ENCODE peak calls at places on chromosomes 6 and 20, in five cellular contexts. One of them, this sample, is unnamed.

GRCh38 chr6:22271044-22271443 is 25.8 kb downstream of the PRL start:
- DNase-seq in cardiac muscle cell: peak
- DNase-seq in HFFc6: no peak
- DNase-seq in cardiac fibroblast: no peak
- DNase-seq in fibroblast of the aortic adventitia: no peak
- DNase-seq in this sample: no peak

GRCh38 chr6:47165918-47166317 is 123.8 kb upstream of the ADGRF1 start:
- DNase-seq in fibroblast of the aortic adventitia: no peak
- DNase-seq in cardiac fibroblast: no peak
- DNase-seq in HFFc6: no peak
- DNase-seq in cardiac muscle cell: no peak
- DNase-seq in this sample: no peak

GRCh38 chr6:159100011-159100788 is 55.4 kb upstream of the TAGAP start:
- DNase-seq in fibroblast of the aortic adventitia: peak
- DNase-seq in HFFc6: no peak
- DNase-seq in cardiac muscle cell: no peak
- DNase-seq in cardiac fibroblast: no peak
- DNase-seq in this sample: no peak

GRCh38 chr6:165321555-165322145 is 12.2 kb upstream of the C6orf118 start:
- DNase-seq in HFFc6: no peak
- DNase-seq in cardiac fibroblast: no peak
- DNase-seq in cardiac muscle cell: no peak
- DNase-seq in fibroblast of the aortic adventitia: no peak
- DNase-seq in this sample: no peak

GRCh38 chr6:75422024-75422639 is 71.5 kb downstream of the FILIP1 start:
- DNase-seq in fibroblast of the aortic adventitia: peak
- DNase-seq in cardiac muscle cell: peak
- DNase-seq in cardiac fibroblast: peak
- DNase-seq in HFFc6: no peak
- DNase-seq in this sample: no peak

GRCh38 chr6:41588083-41588482 is 41.9 kb downstream of the FOXP4 start:
- DNase-seq in fibroblast of the aortic adventitia: no peak
- DNase-seq in cardiac muscle cell: no peak
- DNase-seq in HFFc6: no peak
- DNase-seq in cardiac fibroblast: no peak
- DNase-seq in this sample: no peak

GRCh38 chr20:26163890-26164289 is 467.2 kb upstream of the ZNF337 start:
- DNase-seq in fibroblast of the aortic adventitia: peak
- DNase-seq in cardiac muscle cell: peak
- DNase-seq in cardiac fibroblast: peak
- DNase-seq in HFFc6: peak
- DNase-seq in this sample: no peak

GRCh38 chr20:50585214-50585613 is 75.0 kb downstream of the PTPN1 start:
- DNase-seq in fibroblast of the aortic adventitia: no peak
- DNase-seq in cardiac fibroblast: no peak
- DNase-seq in HFFc6: no peak
- DNase-seq in cardiac muscle cell: no peak
- DNase-seq in this sample: no peak

GRCh38 chr6:13024616-13025015 is 303.7 kb downstream of the TBC1D7 start:
- DNase-seq in fibroblast of the aortic adventitia: no peak
- DNase-seq in cardiac muscle cell: no peak
- DNase-seq in cardiac fibroblast: no peak
- DNase-seq in HFFc6: no peak
- DNase-seq in this sample: no peak

GRCh38 chr6:3403244-3404154 is 53.4 kb downstream of the SLC22A23 start:
- DNase-seq in HFFc6: no peak
- DNase-seq in cardiac fibroblast: no peak
- DNase-seq in cardiac muscle cell: no peak
- DNase-seq in fibroblast of the aortic adventitia: no peak
- DNase-seq in this sample: peak

GRCh38 chr20:9514461-9515210 is at the start of gene LAMP5:
- DNase-seq in cardiac muscle cell: peak
- DNase-seq in cardiac fibroblast: peak
- DNase-seq in HFFc6: peak
- DNase-seq in fibroblast of the aortic adventitia: no peak
- DNase-seq in this sample: peak

GRCh38 chr6:41027799-41028617 is 11.0 kb downstream of the UNC5CL start:
- DNase-seq in fibroblast of the aortic adventitia: peak
- DNase-seq in HFFc6: peak
- DNase-seq in cardiac fibroblast: peak
- DNase-seq in cardiac muscle cell: peak
- DNase-seq in this sample: peak

GRCh38 chr20:1832634-1833033 is 62.6 kb upstream of the SIRPA start:
- DNase-seq in HFFc6: no peak
- DNase-seq in fibroblast of the aortic adventitia: no peak
- DNase-seq in cardiac fibroblast: no peak
- DNase-seq in cardiac muscle cell: no peak
- DNase-seq in this sample: no peak

GRCh38 chr6:39812853-39813533 is 20.8 kb downstream of the DAAM2 start:
- DNase-seq in HFFc6: peak
- DNase-seq in cardiac muscle cell: peak
- DNase-seq in fibroblast of the aortic adventitia: peak
- DNase-seq in cardiac fibroblast: peak
- DNase-seq in this sample: no peak

GRCh38 chr20:15342987-15343639 is 1005.7 kb upstream of the FLRT3 start:
- DNase-seq in cardiac fibroblast: no peak
- DNase-seq in fibroblast of the aortic adventitia: no peak
- DNase-seq in cardiac muscle cell: no peak
- DNase-seq in HFFc6: no peak
- DNase-seq in this sample: no peak

GRCh38 chr20:19758888-19759331 is 852 bp downstream of the RIN2 start:
- DNase-seq in cardiac fibroblast: peak
- DNase-seq in fibroblast of the aortic adventitia: peak
- DNase-seq in cardiac muscle cell: peak
- DNase-seq in HFFc6: no peak
- DNase-seq in this sample: peak

GRCh38 chr6:37491161-37491829 is 8.4 kb downstream of the CCDC167 start:
- DNase-seq in cardiac fibroblast: no peak
- DNase-seq in cardiac muscle cell: no peak
- DNase-seq in HFFc6: no peak
- DNase-seq in fibroblast of the aortic adventitia: no peak
- DNase-seq in this sample: no peak

GRCh38 chr6:37487891-37488290 is 11.8 kb downstream of the CCDC167 start:
- DNase-seq in cardiac fibroblast: no peak
- DNase-seq in HFFc6: no peak
- DNase-seq in cardiac muscle cell: no peak
- DNase-seq in fibroblast of the aortic adventitia: no peak
- DNase-seq in this sample: no peak

GRCh38 chr6:37488464-37488863 is 11.2 kb downstream of the CCDC167 start:
- DNase-seq in cardiac muscle cell: no peak
- DNase-seq in fibroblast of the aortic adventitia: no peak
- DNase-seq in HFFc6: no peak
- DNase-seq in cardiac fibroblast: no peak
- DNase-seq in this sample: no peak

GRCh38 chr6:37490466-37491015 is 9.2 kb downstream of the CCDC167 start:
- DNase-seq in HFFc6: no peak
- DNase-seq in fibroblast of the aortic adventitia: no peak
- DNase-seq in cardiac muscle cell: no peak
- DNase-seq in cardiac fibroblast: no peak
- DNase-seq in this sample: no peak

GRCh38 chr6:37489697-37490336 is 9.9 kb downstream of the CCDC167 start:
- DNase-seq in fibroblast of the aortic adventitia: no peak
- DNase-seq in cardiac fibroblast: no peak
- DNase-seq in HFFc6: no peak
- DNase-seq in cardiac muscle cell: no peak
- DNase-seq in this sample: no peak
- TF ChIP-seq CTCF in fibroblast of the aortic adventitia: peak
- TF ChIP-seq CTCF in cardiac fibroblast: peak
- TF ChIP-seq CTCF in HFFc6: peak
- TF ChIP-seq CTCF in cardiac muscle cell: peak
- TF ChIP-seq CTCF in this sample: no peak

DNA sequence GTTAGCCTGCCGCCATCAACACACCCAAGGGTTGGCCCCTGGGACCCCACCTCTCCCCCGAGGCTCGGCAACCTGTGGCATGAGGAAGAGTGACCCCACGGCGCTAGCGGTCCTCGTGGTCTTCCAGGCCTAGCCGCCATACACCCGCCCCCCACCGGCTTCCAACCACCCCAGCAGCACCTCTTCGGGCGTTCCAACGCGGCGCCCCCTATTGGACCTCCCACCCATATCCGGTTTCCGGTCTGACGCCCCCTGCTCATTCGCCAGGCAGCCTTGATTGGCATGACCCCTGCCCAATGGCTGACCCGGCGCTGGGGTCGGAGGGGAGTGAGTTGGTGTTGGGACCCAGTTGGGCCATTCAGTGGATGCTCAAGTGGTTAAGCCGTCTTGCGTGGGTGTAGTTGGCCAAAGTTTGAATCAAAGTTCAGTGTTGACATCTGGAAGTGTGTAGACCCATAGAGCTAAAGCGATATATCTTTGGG is at the start of gene GNAS-AS1:
- DNase-seq in HFFc6: peak
- DNase-seq in cardiac muscle cell: peak
- DNase-seq in fibroblast of the aortic adventitia: peak
- DNase-seq in cardiac fibroblast: peak
- DNase-seq in this sample: peak
- TF ChIP-seq CTCF in HFFc6: peak
- TF ChIP-seq CTCF in cardiac muscle cell: no peak
- TF ChIP-seq CTCF in fibroblast of the aortic adventitia: peak
- TF ChIP-seq CTCF in cardiac fibroblast: no peak
- TF ChIP-seq CTCF in this sample: no peak

DNA sequence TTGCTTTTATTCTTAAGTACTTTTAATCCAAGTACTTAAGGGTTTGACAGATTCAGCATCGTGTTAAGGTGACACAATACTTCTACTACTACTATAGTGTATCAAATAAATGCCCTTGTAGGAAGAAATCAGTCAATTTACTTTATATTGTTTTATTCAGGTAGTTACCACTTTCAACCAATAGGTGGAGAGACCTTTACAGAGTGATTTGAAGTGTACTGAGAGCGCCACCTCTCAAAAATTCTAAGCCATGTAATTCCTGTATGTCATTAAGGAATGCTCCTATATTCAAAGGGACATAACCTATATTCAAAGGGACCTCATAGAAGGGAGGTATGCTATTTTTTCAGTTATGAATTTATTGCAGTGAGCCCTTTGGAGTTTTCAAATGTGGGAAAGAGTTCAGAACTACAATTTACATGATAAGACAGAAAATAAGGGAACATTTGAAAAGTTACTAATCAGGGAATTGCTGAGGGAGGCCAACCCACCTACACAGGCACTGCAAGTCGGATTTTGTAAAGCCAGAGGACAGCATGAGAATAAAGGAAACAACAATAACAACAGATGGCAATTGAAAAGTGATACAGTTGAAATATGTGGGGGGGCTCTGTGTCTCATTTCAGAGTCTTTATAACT is 955.6 kb downstream of the TBC1D32 start:
- DNase-seq in cardiac fibroblast: peak
- DNase-seq in fibroblast of the aortic adventitia: peak
- DNase-seq in cardiac muscle cell: peak
- DNase-seq in HFFc6: no peak
- DNase-seq in this sample: no peak
- TF ChIP-seq CTCF in cardiac fibroblast: peak
- TF ChIP-seq CTCF in fibroblast of the aortic adventitia: peak
- TF ChIP-seq CTCF in cardiac muscle cell: peak
- TF ChIP-seq CTCF in HFFc6: peak
- TF ChIP-seq CTCF in this sample: peak

GRCh38 chr6:86192123-86192522 is 549.4 kb upstream of the SYNCRIP start:
- DNase-seq in cardiac fibroblast: no peak
- DNase-seq in cardiac muscle cell: no peak
- DNase-seq in fibroblast of the aortic adventitia: peak
- DNase-seq in HFFc6: peak
- DNase-seq in this sample: no peak
- TF ChIP-seq CTCF in cardiac fibroblast: no peak
- TF ChIP-seq CTCF in cardiac muscle cell: peak
- TF ChIP-seq CTCF in fibroblast of the aortic adventitia: no peak
- TF ChIP-seq CTCF in HFFc6: peak
- TF ChIP-seq CTCF in this sample: peak

GRCh38 chr6:1946583-1946982 is 298.8 kb downstream of the GMDS start:
- DNase-seq in fibroblast of the aortic adventitia: no peak
- DNase-seq in cardiac muscle cell: no peak
- DNase-seq in cardiac fibroblast: no peak
- DNase-seq in HFFc6: no peak
- DNase-seq in this sample: no peak

GRCh38 chr6:1942834-1943233 is 302.6 kb downstream of the GMDS start:
- DNase-seq in HFFc6: no peak
- DNase-seq in cardiac muscle cell: no peak
- DNase-seq in cardiac fibroblast: no peak
- DNase-seq in fibroblast of the aortic adventitia: no peak
- DNase-seq in this sample: no peak

GRCh38 chr6:1945235-1945832 is 300.1 kb downstream of the GMDS start:
- DNase-seq in cardiac muscle cell: no peak
- DNase-seq in cardiac fibroblast: no peak
- DNase-seq in fibroblast of the aortic adventitia: no peak
- DNase-seq in HFFc6: no peak
- DNase-seq in this sample: no peak

GRCh38 chr6:1940381-1940780 is 305.0 kb downstream of the GMDS start:
- DNase-seq in cardiac muscle cell: no peak
- DNase-seq in cardiac fibroblast: no peak
- DNase-seq in HFFc6: no peak
- DNase-seq in fibroblast of the aortic adventitia: no peak
- DNase-seq in this sample: peak

DNA sequence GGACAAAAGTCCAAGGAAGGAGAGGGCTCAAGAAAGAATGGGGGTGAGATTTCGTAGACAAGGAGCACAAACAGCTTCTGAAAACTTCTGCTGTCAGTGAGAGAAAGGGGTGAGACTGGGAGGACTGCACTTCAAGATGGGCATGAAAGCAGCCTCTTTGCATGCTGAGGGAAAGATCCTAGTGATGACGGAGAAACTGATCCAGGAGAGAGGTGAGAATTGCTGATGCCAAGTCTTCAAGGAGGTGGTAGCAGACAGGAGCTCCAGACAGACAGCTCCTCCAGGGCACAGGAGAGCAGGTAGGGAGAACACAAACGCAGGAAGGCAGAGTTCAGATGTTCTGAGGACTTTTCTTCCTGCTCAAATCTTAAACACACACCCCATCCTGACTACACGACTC is 303.9 kb downstream of the GMDS start:
- DNase-seq in HFFc6: no peak
- DNase-seq in fibroblast of the aortic adventitia: no peak
- DNase-seq in cardiac muscle cell: no peak
- DNase-seq in cardiac fibroblast: no peak
- DNase-seq in this sample: no peak
- TF ChIP-seq CTCF in HFFc6: no peak
- TF ChIP-seq CTCF in fibroblast of the aortic adventitia: no peak
- TF ChIP-seq CTCF in cardiac muscle cell: no peak
- TF ChIP-seq CTCF in cardiac fibroblast: no peak
- TF ChIP-seq CTCF in this sample: no peak

DNA sequence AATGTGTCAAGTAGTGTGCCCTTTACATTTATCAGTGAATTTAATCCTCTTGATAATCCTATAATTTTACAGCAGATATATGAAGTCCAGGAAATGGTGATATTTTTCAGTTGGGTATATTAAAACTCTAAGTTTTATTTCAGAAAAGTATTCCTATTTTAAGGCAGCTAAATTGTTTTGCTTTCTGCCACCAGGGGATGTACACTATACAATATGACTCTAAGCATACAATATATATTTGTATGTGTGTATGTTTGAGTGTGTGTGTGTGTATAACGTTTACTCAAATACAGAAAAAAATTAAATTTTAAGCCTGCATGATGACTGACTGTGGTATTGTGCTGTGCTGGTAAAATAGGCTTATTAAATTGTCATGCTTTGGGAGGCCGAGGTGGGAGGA is 102.0 kb upstream of the RUNX2 start:
- DNase-seq in cardiac muscle cell: no peak
- DNase-seq in cardiac fibroblast: no peak
- DNase-seq in fibroblast of the aortic adventitia: no peak
- DNase-seq in HFFc6: no peak
- DNase-seq in this sample: no peak
- TF ChIP-seq CTCF in cardiac muscle cell: peak
- TF ChIP-seq CTCF in cardiac fibroblast: peak
- TF ChIP-seq CTCF in fibroblast of the aortic adventitia: peak
- TF ChIP-seq CTCF in HFFc6: peak
- TF ChIP-seq CTCF in this sample: no peak

This sample was measured in nephron progenitor cell.